ENCODE peak calls at places on chromosome 12, in ten cellular contexts. X is PC-3, K is nephron progenitor cell, U is breast epithelium, G is AG09319, W is Peyer's patch, C is prostate gland, L is WTC11, S is SK-N-SH, Q is bronchial epithelial cell. Z is an unnamed sample.
A peak's percentile ranks its signal among the peaks of the same experiment; 100 is the strongest.

GRCh38 chr12:76123301-76124212 is 39.1 kb upstream of the NAP1L1 start:
- DNase-seq in X (peak; percentile 69), K (no peak), U (no peak), G (no peak), W (no peak), C (no peak), L (no peak), S (no peak), Q (peak; percentile 71), Z (no peak)

GRCh38 chr12:111437816-111438454 is 32.2 kb downstream of the SH2B3 start:
- DNase-seq in X (peak; percentile 43), K (no peak), U (no peak), G (no peak), W (peak; percentile 43), C (no peak), L (no peak), S (no peak), Q (peak; percentile 89), Z (peak; percentile 39)

GRCh38 chr12:99983721-99984258 is 946 bp downstream of the ANKS1B start:
- DNase-seq in X (no peak), K (no peak), U (no peak), G (no peak), W (no peak), C (no peak), L (no peak), S (peak; percentile 52), Q (no peak), Z (no peak)

GRCh38 chr12:106333010-106333409 is 24.5 kb upstream of the POLR3B start:
- DNase-seq in X (no peak), K (no peak), U (no peak), G (no peak), W (no peak), C (no peak), L (no peak), S (no peak), Q (no peak), Z (no peak)

GRCh38 chr12:19025582-19025981 is 104.0 kb upstream of the PLEKHA5 start:
- DNase-seq in X (peak; percentile 68), K (no peak), U (no peak), G (no peak), W (no peak), C (no peak), L (no peak), S (no peak), Q (peak; percentile 16), Z (no peak)

GRCh38 chr12:49647827-49648721 is 24.7 kb downstream of the PRPF40B start:
- DNase-seq in X (no peak), K (no peak), U (no peak), G (no peak), W (no peak), C (no peak), L (no peak), S (no peak), Q (no peak), Z (no peak)

GRCh38 chr12:54479421-54479820 is 6.0 kb upstream of the GTSF1 start:
- DNase-seq in X (peak; percentile 9), K (no peak), U (no peak), G (peak; percentile 0), W (no peak), C (no peak), L (no peak), S (no peak), Q (no peak), Z (no peak)

GRCh38 chr12:62604856-62605255 is 138.2 kb downstream of the MON2 start:
- DNase-seq in X (no peak), K (no peak), U (no peak), G (no peak), W (no peak), C (no peak), L (no peak), S (no peak), Q (peak; percentile 19), Z (no peak)

GRCh38 chr12:95998611-95999300 is 2.6 kb upstream of the HAL start:
- DNase-seq in X (peak; percentile 63), K (peak; percentile 33), U (no peak), G (peak; percentile 35), W (no peak), C (peak; percentile 26), L (peak; percentile 32), S (peak; percentile 75), Q (peak; percentile 58), Z (no peak)

GRCh38 chr12:51953011-51953568 is 1.6 kb downstream of the ACVR1B start:
- DNase-seq in X (no peak), K (peak; percentile 17), U (no peak), G (no peak), W (no peak), C (no peak), L (no peak), S (no peak), Q (no peak), Z (no peak)

GRCh38 chr12:209851-210250 is 4.1 kb downstream of the SLC6A12 start:
- DNase-seq in X (no peak), K (no peak), U (no peak), G (no peak), W (no peak), C (no peak), L (no peak), S (no peak), Q (no peak), Z (no peak)

GRCh38 chr12:212383-212798 is 1.6 kb downstream of the SLC6A12 start:
- DNase-seq in X (no peak), K (no peak), U (no peak), G (no peak), W (no peak), C (no peak), L (no peak), S (no peak), Q (no peak), Z (no peak)

GRCh38 chr12:210277-211141 is 3.4 kb downstream of the SLC6A12 start:
- DNase-seq in X (no peak), K (no peak), U (no peak), G (no peak), W (no peak), C (no peak), L (no peak), S (no peak), Q (no peak), Z (no peak)

GRCh38 chr12:211639-212382 is 2.1 kb downstream of the SLC6A12 start:
- DNase-seq in X (no peak), K (no peak), U (no peak), G (no peak), W (no peak), C (no peak), L (no peak), S (no peak), Q (no peak), Z (no peak)

DNA sequence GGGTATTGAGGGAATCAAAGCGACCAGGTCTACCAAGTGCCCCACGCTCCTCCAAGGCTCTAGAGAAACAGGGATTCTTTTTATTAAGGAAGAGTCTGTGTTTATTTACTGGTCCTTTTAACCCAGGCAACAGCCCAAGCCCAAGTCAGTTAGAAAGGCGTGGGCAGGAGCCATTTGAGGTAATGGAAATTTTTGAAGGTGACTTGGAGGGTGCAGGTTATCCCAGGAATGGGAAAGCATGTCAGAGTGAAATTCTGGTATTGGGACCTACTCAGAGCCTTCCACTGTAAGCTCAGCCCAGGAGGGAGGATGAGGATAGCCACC is 2.9 kb downstream of the SLC6A12 start:
- DNase-seq in X (no peak), K (no peak), U (no peak), G (no peak), W (no peak), C (no peak), L (no peak), S (no peak), Q (no peak), Z (no peak)
- TF ChIP-seq CTCF in X (no peak), K (no peak), U (no peak), G (no peak), W (no peak), C (no peak), L (no peak), S (no peak), Q (no peak), Z (no peak)

DNA sequence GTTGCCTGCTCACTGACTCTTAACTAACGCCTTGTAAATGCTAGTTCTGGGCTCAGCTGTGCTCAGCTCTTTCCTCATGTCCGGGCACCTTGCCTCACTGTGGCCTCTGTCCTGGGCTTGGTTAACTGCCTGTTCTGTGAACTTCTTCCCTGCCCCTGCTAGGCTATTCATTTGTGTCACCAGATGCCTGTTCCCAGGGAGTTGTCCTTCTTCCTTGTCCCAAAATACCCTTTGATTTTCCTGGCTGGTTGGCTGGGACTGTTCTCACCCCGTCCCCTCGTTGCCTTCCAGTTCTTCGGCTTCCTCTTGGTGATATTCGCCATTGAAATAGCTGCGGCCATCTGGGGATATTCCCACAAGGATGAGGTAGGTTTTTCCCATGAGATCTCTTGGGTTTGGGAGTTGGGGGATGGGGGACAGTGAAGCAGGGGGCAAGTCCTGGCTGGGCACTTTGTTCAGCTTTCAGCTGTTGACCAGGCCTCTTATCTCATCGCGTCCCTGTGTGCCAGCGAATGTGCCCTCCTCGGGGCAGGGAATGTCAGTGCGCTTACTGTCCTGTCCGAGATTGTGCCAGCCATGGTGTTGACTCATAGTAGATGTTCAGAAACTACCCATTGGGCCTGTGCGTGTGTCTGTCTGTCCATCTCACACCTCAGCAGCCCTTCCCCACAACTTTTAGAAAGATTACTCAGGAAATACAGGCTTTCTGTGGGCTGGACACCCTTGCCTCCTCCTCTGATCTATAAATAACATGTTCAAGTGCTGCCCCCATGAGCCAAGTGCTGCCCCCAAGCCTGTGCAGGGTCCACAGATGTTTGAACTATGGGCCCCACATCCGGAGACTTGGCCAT is 33.1 kb downstream of the CD9 start:
- DNase-seq in X (no peak), K (no peak), U (no peak), G (no peak), W (no peak), C (no peak), L (no peak), S (no peak), Q (no peak), Z (no peak)
- TF ChIP-seq CTCF in X (no peak), K (no peak), U (no peak), G (no peak), W (no peak), C (no peak), L (no peak), S (peak; percentile 27), Q (no peak), Z (no peak)

GRCh38 chr12:56040963-56041578 is 647 bp upstream of the RPS26 start:
- DNase-seq in X (no peak), K (peak; percentile 16), U (no peak), G (no peak), W (no peak), C (no peak), L (peak; percentile 29), S (no peak), Q (no peak), Z (no peak)
- TF ChIP-seq CTCF in X (no peak), K (no peak), U (no peak), G (no peak), W (no peak), C (peak; percentile 6), L (no peak), S (no peak), Q (no peak), Z (no peak)

DNA sequence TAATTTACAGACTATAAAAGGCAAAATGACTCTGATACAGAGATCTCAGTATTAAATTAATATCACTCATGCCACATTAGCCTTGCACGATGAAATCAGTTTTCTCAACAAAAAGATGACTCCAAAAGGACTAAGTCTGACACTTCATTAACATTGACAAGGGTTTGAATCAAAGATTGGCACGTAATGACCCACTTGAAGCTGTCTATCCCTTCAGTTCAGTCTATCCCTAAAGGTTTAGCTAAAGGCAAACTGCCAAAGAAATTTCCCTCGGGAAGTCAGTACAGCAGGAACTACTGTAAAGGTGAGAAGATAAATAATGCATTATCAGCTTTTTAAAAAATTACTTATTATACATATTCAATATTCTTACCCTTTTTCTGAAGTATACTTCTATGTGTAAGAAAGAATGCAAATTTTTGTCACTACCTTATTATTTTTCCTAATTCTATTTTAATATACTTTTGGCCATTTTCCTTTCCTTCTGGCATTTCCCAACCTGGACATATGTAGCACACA is 127.1 kb downstream of the NELL2 start:
- DNase-seq in X (no peak), K (no peak), U (no peak), G (no peak), W (no peak), C (no peak), L (no peak), S (no peak), Q (no peak), Z (no peak)
- TF ChIP-seq CTCF in X (no peak), K (no peak), U (no peak), G (no peak), W (no peak), C (no peak), L (no peak), S (no peak), Q (no peak), Z (no peak)

Z was measured in natural killer cell.